ENCODE peak calls at places on chromosomes 7 and 10, in six cellular contexts. One of them, this sample, is unnamed.

GRCh38 chr7:1321411-1322239 is 89.0 kb downstream of the UNCX start:
- DNase-seq in spleen: peak
- DNase-seq in heart left ventricle: no peak
- DNase-seq in iPS-NIHi11: no peak
- DNase-seq in caudate nucleus: no peak
- DNase-seq in T-cell: peak
- DNase-seq in this sample: no peak

GRCh38 chr10:29329420-29329819 is 40.5 kb downstream of the LYZL1 start:
- DNase-seq in spleen: no peak
- DNase-seq in heart left ventricle: no peak
- DNase-seq in iPS-NIHi11: no peak
- DNase-seq in caudate nucleus: no peak
- DNase-seq in T-cell: no peak
- DNase-seq in this sample: no peak

GRCh38 chr7:149060161-149060560 is 30.4 kb downstream of the ZNF786 start:
- DNase-seq in spleen: no peak
- DNase-seq in heart left ventricle: no peak
- DNase-seq in iPS-NIHi11: no peak
- DNase-seq in caudate nucleus: no peak
- DNase-seq in T-cell: no peak
- DNase-seq in this sample: no peak

GRCh38 chr7:83212883-83213282 is 50.2 kb upstream of the PCLO start:
- DNase-seq in spleen: no peak
- DNase-seq in heart left ventricle: no peak
- DNase-seq in iPS-NIHi11: no peak
- DNase-seq in caudate nucleus: no peak
- DNase-seq in T-cell: no peak
- DNase-seq in this sample: no peak

GRCh38 chr10:124301736-124302135 is 117.0 kb downstream of the OAT start:
- DNase-seq in spleen: no peak
- DNase-seq in heart left ventricle: no peak
- DNase-seq in iPS-NIHi11: no peak
- DNase-seq in caudate nucleus: no peak
- DNase-seq in T-cell: no peak
- DNase-seq in this sample: no peak

GRCh38 chr7:149409889-149410288 is 51.0 kb downstream of the ZNF777 start:
- DNase-seq in spleen: no peak
- DNase-seq in heart left ventricle: no peak
- DNase-seq in iPS-NIHi11: no peak
- DNase-seq in caudate nucleus: no peak
- DNase-seq in T-cell: no peak
- DNase-seq in this sample: no peak

GRCh38 chr7:94395141-94396041 is 696 bp downstream of the COL1A2 start:
- DNase-seq in spleen: no peak
- DNase-seq in heart left ventricle: peak
- DNase-seq in iPS-NIHi11: peak
- DNase-seq in caudate nucleus: no peak
- DNase-seq in T-cell: no peak
- DNase-seq in this sample: peak

GRCh38 chr10:125264091-125264490 is 103.7 kb upstream of the CTBP2 start:
- DNase-seq in spleen: no peak
- DNase-seq in heart left ventricle: no peak
- DNase-seq in iPS-NIHi11: no peak
- DNase-seq in caudate nucleus: no peak
- DNase-seq in T-cell: no peak
- DNase-seq in this sample: no peak

GRCh38 chr10:13787015-13787421 is 200.3 kb downstream of the PRPF18 start:
- DNase-seq in spleen: peak
- DNase-seq in heart left ventricle: peak
- DNase-seq in iPS-NIHi11: no peak
- DNase-seq in caudate nucleus: no peak
- DNase-seq in T-cell: peak
- DNase-seq in this sample: no peak

GRCh38 chr10:132875435-132875834 is 66.9 kb downstream of the CFAP46 start:
- DNase-seq in spleen: peak
- DNase-seq in heart left ventricle: no peak
- DNase-seq in iPS-NIHi11: no peak
- DNase-seq in caudate nucleus: no peak
- DNase-seq in T-cell: no peak
- DNase-seq in this sample: no peak

GRCh38 chr10:36476399-36476798 is 649.0 kb upstream of the ANKRD30A start:
- DNase-seq in spleen: no peak
- DNase-seq in heart left ventricle: no peak
- DNase-seq in iPS-NIHi11: no peak
- DNase-seq in caudate nucleus: no peak
- DNase-seq in T-cell: no peak
- DNase-seq in this sample: no peak

GRCh38 chr10:33133557-33133956 is 175.5 kb upstream of the ITGB1 start:
- DNase-seq in spleen: no peak
- DNase-seq in heart left ventricle: no peak
- DNase-seq in iPS-NIHi11: no peak
- DNase-seq in caudate nucleus: no peak
- DNase-seq in T-cell: no peak
- DNase-seq in this sample: no peak

GRCh38 chr7:155576416-155576815 is 30.1 kb upstream of the CNPY1 start:
- DNase-seq in spleen: peak
- DNase-seq in heart left ventricle: no peak
- DNase-seq in iPS-NIHi11: no peak
- DNase-seq in caudate nucleus: no peak
- DNase-seq in T-cell: no peak
- DNase-seq in this sample: no peak

GRCh38 chr10:75009426-75009825 is 102.0 kb upstream of the SAMD8 start:
- DNase-seq in spleen: no peak
- DNase-seq in heart left ventricle: no peak
- DNase-seq in iPS-NIHi11: no peak
- DNase-seq in caudate nucleus: no peak
- DNase-seq in T-cell: no peak
- DNase-seq in this sample: no peak

GRCh38 chr7:44489955-44490350 is 505 bp downstream of the NUDCD3 start:
- DNase-seq in spleen: no peak
- DNase-seq in heart left ventricle: no peak
- DNase-seq in iPS-NIHi11: no peak
- DNase-seq in caudate nucleus: no peak
- DNase-seq in T-cell: peak
- DNase-seq in this sample: no peak

GRCh38 chr10:76285012-76285411 is 853.6 kb downstream of the LRMDA start:
- DNase-seq in spleen: no peak
- DNase-seq in heart left ventricle: no peak
- DNase-seq in iPS-NIHi11: no peak
- DNase-seq in caudate nucleus: no peak
- DNase-seq in T-cell: no peak
- DNase-seq in this sample: no peak

GRCh38 chr10:86203162-86203905 is 163.3 kb downstream of the GRID1 start:
- DNase-seq in spleen: peak
- DNase-seq in heart left ventricle: no peak
- DNase-seq in iPS-NIHi11: peak
- DNase-seq in caudate nucleus: no peak
- DNase-seq in T-cell: no peak
- DNase-seq in this sample: no peak

GRCh38 chr7:18458830-18459229 is 36.7 kb upstream of the HDAC9 start:
- DNase-seq in spleen: no peak
- DNase-seq in heart left ventricle: no peak
- DNase-seq in iPS-NIHi11: peak
- DNase-seq in caudate nucleus: no peak
- DNase-seq in T-cell: no peak
- DNase-seq in this sample: no peak

GRCh38 chr7:781228-781864 is 50.9 kb upstream of the SUN1 start:
- DNase-seq in spleen: peak
- DNase-seq in heart left ventricle: no peak
- DNase-seq in iPS-NIHi11: no peak
- DNase-seq in caudate nucleus: no peak
- DNase-seq in T-cell: no peak
- DNase-seq in this sample: no peak

GRCh38 chr7:20217193-20217948 is at the start of gene MACC1:
- DNase-seq in spleen: peak
- DNase-seq in heart left ventricle: no peak
- DNase-seq in iPS-NIHi11: peak
- DNase-seq in caudate nucleus: no peak
- DNase-seq in T-cell: no peak
- DNase-seq in this sample: peak

GRCh38 chr7:143391462-143392404 is 10.6 kb downstream of the ZYX start:
- DNase-seq in spleen: no peak
- DNase-seq in heart left ventricle: peak
- DNase-seq in iPS-NIHi11: no peak
- DNase-seq in caudate nucleus: no peak
- DNase-seq in T-cell: no peak
- DNase-seq in this sample: peak

GRCh38 chr7:105759670-105760548 is 116.5 kb downstream of the ATXN7L1 start:
- DNase-seq in spleen: no peak
- DNase-seq in heart left ventricle: peak
- DNase-seq in iPS-NIHi11: peak
- DNase-seq in caudate nucleus: no peak
- DNase-seq in T-cell: no peak
- DNase-seq in this sample: no peak

GRCh38 chr7:57210871-57211270 is 78.6 kb upstream of the ZNF479 start:
- DNase-seq in spleen: peak
- DNase-seq in heart left ventricle: no peak
- DNase-seq in iPS-NIHi11: no peak
- DNase-seq in caudate nucleus: no peak
- DNase-seq in T-cell: no peak
- DNase-seq in this sample: no peak

GRCh38 chr10:92381543-92381954 is 90.6 kb downstream of the MARCHF5 start:
- DNase-seq in spleen: no peak
- DNase-seq in heart left ventricle: peak
- DNase-seq in iPS-NIHi11: no peak
- DNase-seq in caudate nucleus: no peak
- DNase-seq in T-cell: no peak
- DNase-seq in this sample: no peak

GRCh38 chr10:119177708-119178370 is 773 bp downstream of the PRDX3 start:
- DNase-seq in spleen: no peak
- DNase-seq in heart left ventricle: no peak
- DNase-seq in iPS-NIHi11: no peak
- DNase-seq in caudate nucleus: no peak
- DNase-seq in T-cell: no peak
- DNase-seq in this sample: no peak

GRCh38 chr10:12428447-12429135 is 79.2 kb downstream of the CAMK1D start:
- DNase-seq in spleen: no peak
- DNase-seq in heart left ventricle: no peak
- DNase-seq in iPS-NIHi11: no peak
- DNase-seq in caudate nucleus: no peak
- DNase-seq in T-cell: no peak
- DNase-seq in this sample: no peak

GRCh38 chr10:94358480-94358879 is 4.3 kb downstream of the NOC3L start:
- DNase-seq in spleen: no peak
- DNase-seq in heart left ventricle: no peak
- DNase-seq in iPS-NIHi11: no peak
- DNase-seq in caudate nucleus: no peak
- DNase-seq in T-cell: no peak
- DNase-seq in this sample: no peak

This sample was measured in pancreas.